ENCODE peak calls at places on chromosomes 13 and 19, in four cellular contexts. U, S, X and E are unnamed samples. For H3K27me3, the result is how much of the 10 kb centered on the place peaks cover.

GRCh38 chr13:111337741-111338140 is 17.3 kb downstream of the TEX29 start:
- DNase-seq in X (peak), S (no peak), U (no peak), E (no peak)

GRCh38 chr13:28313579-28313978 is 175.2 kb downstream of the PAN3 start:
- DNase-seq in U (no peak), S (no peak), X (peak), E (no peak)

GRCh38 chr13:23074054-23074805 is 106.5 kb upstream of the SGCG start:
- DNase-seq in X (no peak), S (no peak), U (no peak), E (no peak)

GRCh38 chr13:112132142-112132541 is 65.2 kb downstream of the SOX1 start:
- DNase-seq in U (no peak), X (no peak), S (no peak), E (no peak)

GRCh38 chr13:37319041-37319443 is 213.6 kb upstream of the CSNK1A1L start:
- DNase-seq in S (no peak), X (peak), U (no peak), E (no peak)

GRCh38 chr13:97228850-97229521 is 6.9 kb downstream of the MBNL2 start:
- DNase-seq in U (no peak), X (peak), S (no peak), E (no peak)

GRCh38 chr13:75685239-75685697 is 49.1 kb downstream of the LMO7 start:
- DNase-seq in U (no peak), X (peak), S (no peak), E (peak)

GRCh38 chr19:29119582-29119981 is 93.4 kb downstream of the UQCRFS1 start:
- DNase-seq in X (no peak), S (no peak), U (no peak), E (no peak)

GRCh38 chr13:102846261-102847015 is 606 bp downstream of the ERCC5 start:
- DNase-seq in U (no peak), S (peak), X (peak), E (no peak)

GRCh38 chr13:76799696-76800095 is 86.5 kb downstream of the KCTD12 start:
- DNase-seq in X (no peak), S (no peak), U (no peak), E (peak)

GRCh38 chr13:65679240-65679639 is 1550.9 kb downstream of the PCDH9 start:
- DNase-seq in S (no peak), U (no peak), X (peak), E (peak)

DNA sequence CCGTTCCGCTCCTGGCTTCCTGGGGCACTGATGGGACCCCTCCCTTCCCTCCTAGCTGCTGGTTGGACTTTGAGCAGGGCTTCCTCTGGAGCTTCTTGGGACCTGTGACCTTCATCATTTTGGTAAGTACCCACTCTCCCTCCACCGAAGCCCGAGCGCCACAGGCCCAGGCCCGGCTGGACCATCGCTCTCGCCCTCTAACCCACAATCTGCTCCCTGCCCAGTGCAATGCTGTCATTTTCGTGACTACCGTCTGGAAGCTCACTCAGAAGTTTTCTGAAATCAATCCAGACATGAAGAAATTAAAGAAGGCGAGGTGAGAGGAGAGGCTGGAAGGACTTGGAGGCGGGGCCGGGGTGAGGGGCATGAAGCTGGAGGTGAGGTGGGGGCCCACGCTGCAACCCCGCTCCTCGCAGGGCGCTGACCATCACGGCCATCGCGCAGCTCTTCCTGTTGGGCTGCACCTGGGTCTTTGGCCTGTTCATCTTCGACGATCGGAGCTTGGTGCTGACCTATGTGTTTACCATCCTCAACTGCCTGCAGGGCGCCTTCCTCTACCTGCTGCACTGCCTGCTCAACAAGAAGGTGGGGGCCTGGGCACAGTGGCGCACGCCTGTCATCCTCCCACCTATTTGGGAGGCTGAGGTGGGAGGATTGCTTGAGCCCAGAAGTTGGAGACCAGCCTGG is 12.4 kb downstream of the DDX39A start:
- DNase-seq in S (no peak), X (no peak), U (no peak), E (no peak)
- H3K4me3 ChIP-seq in S (peak), X (no peak), U (no peak), E (no peak)

GRCh38 chr19:41959056-41960053 is at the start of gene RABAC1:
- DNase-seq in S (peak), X (peak), U (peak), E (peak)
- TF ChIP-seq CTCF in S (peak), X (peak), U (peak), E (peak)

DNA sequence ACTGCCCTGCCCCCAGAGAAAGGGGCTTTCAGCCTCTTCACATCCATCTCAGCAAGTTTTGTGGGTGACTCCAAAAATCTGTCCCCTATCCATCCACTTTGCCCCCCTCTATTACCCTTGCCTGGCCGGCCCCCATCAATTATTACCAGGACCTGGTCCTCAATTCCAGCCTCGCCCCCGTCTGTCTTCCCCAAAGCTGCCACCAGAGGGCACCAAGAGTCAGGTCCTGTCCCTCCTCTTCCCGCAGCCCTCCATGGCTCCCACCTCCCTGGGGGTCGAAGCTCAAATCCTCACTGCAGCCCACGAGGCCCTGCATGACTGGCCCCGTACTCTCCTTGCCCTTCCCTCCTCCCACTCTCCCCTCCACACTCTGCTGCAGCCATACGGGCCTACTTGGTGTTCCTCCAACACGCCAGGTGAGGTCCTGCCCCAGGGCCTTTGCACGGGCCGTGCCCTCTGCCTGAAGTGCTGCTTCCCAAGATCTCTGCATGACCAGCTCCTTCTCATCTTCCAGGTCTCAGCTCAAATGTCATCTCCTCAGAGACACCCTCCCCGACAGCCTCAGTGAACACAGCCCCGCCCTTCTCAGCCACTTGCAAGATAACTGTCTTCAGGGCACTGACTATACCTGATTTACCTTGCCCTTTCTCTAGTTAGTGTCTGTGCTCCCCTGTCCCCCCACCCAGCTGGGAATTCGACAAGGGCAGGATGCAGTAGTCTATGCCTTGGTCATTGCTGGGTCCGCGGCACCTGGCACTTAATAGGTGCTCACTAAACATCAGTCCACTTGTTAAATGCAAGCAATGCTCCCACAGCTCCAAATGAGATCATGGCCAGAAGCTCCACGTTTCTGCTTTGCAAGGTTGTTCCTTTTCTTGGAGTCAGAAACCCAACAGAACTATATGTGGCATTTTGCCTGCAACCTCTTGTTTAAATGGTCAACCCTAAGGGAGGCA is 16.8 kb upstream of the SEMA6B start:
- DNase-seq in U (peak), X (peak), S (peak), E (no peak)
- H3K27me3 ChIP-seq in U (under half), X (under half), S (half or more), E (under half)

GRCh38 chr13:29703421-29703820 is 107.9 kb upstream of the SLC7A1 start:
- DNase-seq in S (no peak), U (no peak), X (no peak), E (no peak)
- H3K4me3 ChIP-seq in S (no peak), U (no peak), X (no peak), E (no peak)